ENCODE peak calls at places on chromosomes 12 and 14, in eight cellular contexts. One of them, this sample, is unnamed.

GRCh38 chr12:33588082-33588712 is 148.6 kb upstream of the SYT10 start:
- DNase-seq in left lung: no peak
- DNase-seq in CD8-positive, alpha-beta T cell: no peak
- DNase-seq in testis: no peak
- DNase-seq in adrenal gland: peak
- DNase-seq in tibial artery: no peak
- DNase-seq in OCI-LY7: no peak
- DNase-seq in Peyer's patch: no peak
- DNase-seq in this sample: no peak

GRCh38 chr14:30958555-30959407 is 66.7 kb upstream of the AP4S1 start:
- DNase-seq in left lung: no peak
- DNase-seq in CD8-positive, alpha-beta T cell: no peak
- DNase-seq in testis: no peak
- DNase-seq in adrenal gland: no peak
- DNase-seq in tibial artery: no peak
- DNase-seq in OCI-LY7: no peak
- DNase-seq in Peyer's patch: no peak
- DNase-seq in this sample: no peak

GRCh38 chr12:105226219-105226618 is 9.8 kb downstream of the APPL2 start:
- DNase-seq in left lung: peak
- DNase-seq in CD8-positive, alpha-beta T cell: peak
- DNase-seq in testis: peak
- DNase-seq in adrenal gland: peak
- DNase-seq in tibial artery: peak
- DNase-seq in OCI-LY7: no peak
- DNase-seq in Peyer's patch: no peak
- DNase-seq in this sample: no peak

GRCh38 chr12:6263931-6264330 is 46.6 kb upstream of the PLEKHG6 start:
- DNase-seq in left lung: no peak
- DNase-seq in CD8-positive, alpha-beta T cell: no peak
- DNase-seq in testis: peak
- DNase-seq in adrenal gland: peak
- DNase-seq in tibial artery: no peak
- DNase-seq in OCI-LY7: no peak
- DNase-seq in Peyer's patch: peak
- DNase-seq in this sample: no peak

GRCh38 chr14:105473033-105473676 is 1.5 kb upstream of the CRIP2 start:
- DNase-seq in left lung: peak
- DNase-seq in CD8-positive, alpha-beta T cell: no peak
- DNase-seq in testis: no peak
- DNase-seq in adrenal gland: no peak
- DNase-seq in tibial artery: peak
- DNase-seq in OCI-LY7: no peak
- DNase-seq in Peyer's patch: no peak
- DNase-seq in this sample: peak

GRCh38 chr12:67911293-67911637 is 78.0 kb upstream of the IFNG-AS1 start:
- DNase-seq in left lung: no peak
- DNase-seq in CD8-positive, alpha-beta T cell: no peak
- DNase-seq in testis: peak
- DNase-seq in adrenal gland: no peak
- DNase-seq in tibial artery: no peak
- DNase-seq in OCI-LY7: no peak
- DNase-seq in Peyer's patch: no peak
- DNase-seq in this sample: no peak

GRCh38 chr14:104035300-104035699 is 50.2 kb upstream of the ASPG start:
- DNase-seq in left lung: no peak
- DNase-seq in CD8-positive, alpha-beta T cell: no peak
- DNase-seq in testis: no peak
- DNase-seq in adrenal gland: no peak
- DNase-seq in tibial artery: no peak
- DNase-seq in OCI-LY7: no peak
- DNase-seq in Peyer's patch: no peak
- DNase-seq in this sample: no peak

GRCh38 chr14:54785778-54786160 is 116.9 kb downstream of the GCH1 start:
- DNase-seq in left lung: no peak
- DNase-seq in CD8-positive, alpha-beta T cell: no peak
- DNase-seq in testis: no peak
- DNase-seq in adrenal gland: no peak
- DNase-seq in tibial artery: no peak
- DNase-seq in OCI-LY7: no peak
- DNase-seq in Peyer's patch: no peak
- DNase-seq in this sample: no peak

GRCh38 chr14:24339284-24340151 is at the start of gene RIPK3:
- DNase-seq in left lung: peak
- DNase-seq in CD8-positive, alpha-beta T cell: peak
- DNase-seq in testis: no peak
- DNase-seq in adrenal gland: no peak
- DNase-seq in tibial artery: no peak
- DNase-seq in OCI-LY7: peak
- DNase-seq in Peyer's patch: peak
- DNase-seq in this sample: no peak

GRCh38 chr12:12048714-12049113 is 22.0 kb upstream of the BCL2L14 start:
- DNase-seq in left lung: no peak
- DNase-seq in CD8-positive, alpha-beta T cell: no peak
- DNase-seq in testis: no peak
- DNase-seq in adrenal gland: no peak
- DNase-seq in tibial artery: no peak
- DNase-seq in OCI-LY7: no peak
- DNase-seq in Peyer's patch: no peak
- DNase-seq in this sample: no peak

GRCh38 chr14:104932676-104933631 is 8.3 kb downstream of the PLD4 start:
- DNase-seq in left lung: peak
- DNase-seq in CD8-positive, alpha-beta T cell: peak
- DNase-seq in testis: peak
- DNase-seq in adrenal gland: peak
- DNase-seq in tibial artery: peak
- DNase-seq in OCI-LY7: peak
- DNase-seq in Peyer's patch: peak
- DNase-seq in this sample: peak

GRCh38 chr12:123064885-123065619 is 84.6 kb downstream of the ARL6IP4 start:
- DNase-seq in left lung: no peak
- DNase-seq in CD8-positive, alpha-beta T cell: no peak
- DNase-seq in testis: no peak
- DNase-seq in adrenal gland: peak
- DNase-seq in tibial artery: no peak
- DNase-seq in OCI-LY7: no peak
- DNase-seq in Peyer's patch: no peak
- DNase-seq in this sample: no peak

GRCh38 chr12:47782372-47782770 is 9.3 kb downstream of the SLC48A1 start:
- DNase-seq in left lung: no peak
- DNase-seq in CD8-positive, alpha-beta T cell: no peak
- DNase-seq in testis: no peak
- DNase-seq in adrenal gland: no peak
- DNase-seq in tibial artery: no peak
- DNase-seq in OCI-LY7: no peak
- DNase-seq in Peyer's patch: no peak
- DNase-seq in this sample: no peak

GRCh38 chr12:54262403-54262925 is 17.5 kb downstream of the CBX5 start:
- DNase-seq in left lung: no peak
- DNase-seq in CD8-positive, alpha-beta T cell: no peak
- DNase-seq in testis: peak
- DNase-seq in adrenal gland: peak
- DNase-seq in tibial artery: no peak
- DNase-seq in OCI-LY7: no peak
- DNase-seq in Peyer's patch: no peak
- DNase-seq in this sample: no peak

GRCh38 chr12:89349814-89350213 is 2.5 kb downstream of the DUSP6 start:
- DNase-seq in left lung: peak
- DNase-seq in CD8-positive, alpha-beta T cell: no peak
- DNase-seq in testis: peak
- DNase-seq in adrenal gland: peak
- DNase-seq in tibial artery: no peak
- DNase-seq in OCI-LY7: no peak
- DNase-seq in Peyer's patch: no peak
- DNase-seq in this sample: no peak

GRCh38 chr14:57845802-57846531 is 19.9 kb downstream of the SLC35F4 start:
- DNase-seq in left lung: no peak
- DNase-seq in CD8-positive, alpha-beta T cell: no peak
- DNase-seq in testis: no peak
- DNase-seq in adrenal gland: no peak
- DNase-seq in tibial artery: no peak
- DNase-seq in OCI-LY7: no peak
- DNase-seq in Peyer's patch: no peak
- DNase-seq in this sample: no peak

GRCh38 chr14:71399057-71399487 is 491.8 kb downstream of the PCNX1 start:
- DNase-seq in left lung: no peak
- DNase-seq in CD8-positive, alpha-beta T cell: no peak
- DNase-seq in testis: no peak
- DNase-seq in adrenal gland: no peak
- DNase-seq in tibial artery: no peak
- DNase-seq in OCI-LY7: peak
- DNase-seq in Peyer's patch: no peak
- DNase-seq in this sample: no peak

GRCh38 chr12:10179871-10180270 is 1.0 kb downstream of the TMEM52B start:
- DNase-seq in left lung: no peak
- DNase-seq in CD8-positive, alpha-beta T cell: no peak
- DNase-seq in testis: no peak
- DNase-seq in adrenal gland: no peak
- DNase-seq in tibial artery: no peak
- DNase-seq in OCI-LY7: no peak
- DNase-seq in Peyer's patch: no peak
- DNase-seq in this sample: no peak

GRCh38 chr12:15801770-15802393 is 12.7 kb upstream of the EPS8 start:
- DNase-seq in left lung: no peak
- DNase-seq in CD8-positive, alpha-beta T cell: no peak
- DNase-seq in testis: no peak
- DNase-seq in adrenal gland: no peak
- DNase-seq in tibial artery: no peak
- DNase-seq in OCI-LY7: no peak
- DNase-seq in Peyer's patch: no peak
- DNase-seq in this sample: no peak

GRCh38 chr12:72989458-72989947 is 717.3 kb downstream of the TRHDE start:
- DNase-seq in left lung: no peak
- DNase-seq in CD8-positive, alpha-beta T cell: no peak
- DNase-seq in testis: no peak
- DNase-seq in adrenal gland: no peak
- DNase-seq in tibial artery: no peak
- DNase-seq in OCI-LY7: no peak
- DNase-seq in Peyer's patch: no peak
- DNase-seq in this sample: no peak

GRCh38 chr12:12403264-12404248 is 46.7 kb downstream of the BORCS5 start:
- DNase-seq in left lung: no peak
- DNase-seq in CD8-positive, alpha-beta T cell: no peak
- DNase-seq in testis: no peak
- DNase-seq in adrenal gland: no peak
- DNase-seq in tibial artery: no peak
- DNase-seq in OCI-LY7: no peak
- DNase-seq in Peyer's patch: no peak
- DNase-seq in this sample: no peak

GRCh38 chr12:52519826-52520662 is at the start of gene KRT5:
- DNase-seq in left lung: no peak
- DNase-seq in CD8-positive, alpha-beta T cell: no peak
- DNase-seq in testis: no peak
- DNase-seq in adrenal gland: no peak
- DNase-seq in tibial artery: no peak
- DNase-seq in OCI-LY7: no peak
- DNase-seq in Peyer's patch: no peak
- DNase-seq in this sample: peak

GRCh38 chr12:52523825-52524224 is 3.6 kb upstream of the KRT5 start:
- DNase-seq in left lung: no peak
- DNase-seq in CD8-positive, alpha-beta T cell: no peak
- DNase-seq in testis: no peak
- DNase-seq in adrenal gland: no peak
- DNase-seq in tibial artery: no peak
- DNase-seq in OCI-LY7: no peak
- DNase-seq in Peyer's patch: no peak
- DNase-seq in this sample: peak

GRCh38 chr12:52522346-52523011 is 2.3 kb upstream of the KRT5 start:
- DNase-seq in left lung: no peak
- DNase-seq in CD8-positive, alpha-beta T cell: no peak
- DNase-seq in testis: no peak
- DNase-seq in adrenal gland: no peak
- DNase-seq in tibial artery: no peak
- DNase-seq in OCI-LY7: no peak
- DNase-seq in Peyer's patch: no peak
- DNase-seq in this sample: peak

GRCh38 chr12:52521175-52521574 is 981 bp upstream of the KRT5 start:
- DNase-seq in left lung: no peak
- DNase-seq in CD8-positive, alpha-beta T cell: no peak
- DNase-seq in testis: no peak
- DNase-seq in adrenal gland: no peak
- DNase-seq in tibial artery: no peak
- DNase-seq in OCI-LY7: no peak
- DNase-seq in Peyer's patch: no peak
- DNase-seq in this sample: peak

GRCh38 chr12:52521581-52522266 is 1.5 kb upstream of the KRT5 start:
- DNase-seq in left lung: no peak
- DNase-seq in CD8-positive, alpha-beta T cell: no peak
- DNase-seq in testis: no peak
- DNase-seq in adrenal gland: no peak
- DNase-seq in tibial artery: no peak
- DNase-seq in OCI-LY7: no peak
- DNase-seq in Peyer's patch: no peak
- DNase-seq in this sample: peak
- H3K27ac ChIP-seq in left lung: no peak
- H3K27ac ChIP-seq in CD8-positive, alpha-beta T cell: no peak
- H3K27ac ChIP-seq in testis: no peak
- H3K27ac ChIP-seq in adrenal gland: no peak
- H3K27ac ChIP-seq in tibial artery: no peak
- H3K27ac ChIP-seq in OCI-LY7: no peak
- H3K27ac ChIP-seq in Peyer's patch: no peak
- H3K27ac ChIP-seq in this sample: no peak

GRCh38 chr12:55815473-55815872 is 2.1 kb downstream of the SARNP start:
- DNase-seq in left lung: no peak
- DNase-seq in CD8-positive, alpha-beta T cell: no peak
- DNase-seq in testis: no peak
- DNase-seq in adrenal gland: no peak
- DNase-seq in tibial artery: no peak
- DNase-seq in OCI-LY7: no peak
- DNase-seq in Peyer's patch: no peak
- DNase-seq in this sample: no peak
- TF ChIP-seq CTCF in left lung: no peak
- TF ChIP-seq CTCF in CD8-positive, alpha-beta T cell: no peak
- TF ChIP-seq CTCF in testis: no peak
- TF ChIP-seq CTCF in adrenal gland: no peak
- TF ChIP-seq CTCF in tibial artery: no peak
- TF ChIP-seq CTCF in OCI-LY7: no peak
- TF ChIP-seq CTCF in Peyer's patch: no peak
- TF ChIP-seq CTCF in this sample: no peak

GRCh38 chr12:8697120-8697475 is 693 bp upstream of the RIMKLB start:
- DNase-seq in left lung: no peak
- DNase-seq in CD8-positive, alpha-beta T cell: peak
- DNase-seq in testis: peak
- DNase-seq in adrenal gland: no peak
- DNase-seq in tibial artery: no peak
- DNase-seq in OCI-LY7: peak
- DNase-seq in Peyer's patch: no peak
- DNase-seq in this sample: no peak
- H3K27ac ChIP-seq in left lung: peak
- H3K27ac ChIP-seq in CD8-positive, alpha-beta T cell: peak
- H3K27ac ChIP-seq in testis: peak
- H3K27ac ChIP-seq in adrenal gland: peak
- H3K27ac ChIP-seq in tibial artery: peak
- H3K27ac ChIP-seq in OCI-LY7: peak
- H3K27ac ChIP-seq in Peyer's patch: peak
- H3K27ac ChIP-seq in this sample: peak

DNA sequence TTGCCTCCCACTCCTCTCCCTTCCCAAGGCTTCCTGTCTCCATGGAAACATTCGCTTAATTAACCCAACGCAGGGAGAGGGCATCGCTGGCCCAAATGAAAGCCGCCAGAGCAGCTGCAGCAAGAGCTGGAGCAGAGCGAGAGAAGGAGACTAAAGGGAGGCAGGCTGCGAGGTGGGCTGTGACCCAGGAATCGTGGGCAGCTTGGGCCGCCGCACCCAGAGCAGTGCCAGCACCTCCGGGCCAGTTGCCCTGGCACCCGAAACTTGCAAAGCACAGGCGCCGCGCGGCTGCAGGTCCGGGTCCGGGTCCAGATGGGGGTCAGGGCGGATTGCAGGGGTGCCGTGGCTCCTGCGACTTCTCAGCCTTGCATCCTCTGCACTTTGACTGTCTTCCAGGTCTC is 43.4 kb upstream of the PTPRQ start:
- DNase-seq in left lung: no peak
- DNase-seq in CD8-positive, alpha-beta T cell: no peak
- DNase-seq in testis: no peak
- DNase-seq in adrenal gland: no peak
- DNase-seq in tibial artery: no peak
- DNase-seq in OCI-LY7: no peak
- DNase-seq in Peyer's patch: no peak
- DNase-seq in this sample: no peak
- TF ChIP-seq CTCF in left lung: no peak
- TF ChIP-seq CTCF in CD8-positive, alpha-beta T cell: no peak
- TF ChIP-seq CTCF in testis: no peak
- TF ChIP-seq CTCF in adrenal gland: no peak
- TF ChIP-seq CTCF in tibial artery: no peak
- TF ChIP-seq CTCF in OCI-LY7: no peak
- TF ChIP-seq CTCF in Peyer's patch: no peak
- TF ChIP-seq CTCF in this sample: no peak